ENCODE peak calls at places on chromosomes 5 and 9, in ten cellular contexts. A is GM03348; F is stimulated activated CD4-positive, alpha-beta T cell treated with anti-CD3 and anti-CD28 coated beads, TNF-alpha, amount 100 ng/mL, for 1 hour; S is posterior cingulate gyrus; N is brain microvascular endothelial cell; P is ovary; M is anterior cingulate cortex; E is GM12878; G is activated CD4-positive, CD25-positive, alpha-beta regulatory T cell; U is NT2/D1. R is an unnamed sample.

GRCh38 chr5:158531899-158532298 is 567.8 kb downstream of the EBF1 start:
- DNase-seq in U (no peak), P (no peak), M (no peak), A (no peak), F (no peak), N (no peak), E (no peak), S (no peak), G (no peak), R (no peak)

GRCh38 chr9:26260238-26260637 is 582.0 kb upstream of the TUSC1 start:
- DNase-seq in F (no peak), P (no peak), A (peak), S (no peak), U (no peak), E (no peak), G (no peak), N (peak), M (no peak), R (no peak)

GRCh38 chr9:138112791-138113600 is 235.4 kb downstream of the CACNA1B start:
- DNase-seq in U (no peak), A (no peak), E (no peak), N (no peak), G (no peak), M (no peak), P (no peak), F (no peak), S (no peak), R (no peak)

GRCh38 chr5:125412051-125412560 is 665.7 kb upstream of the ZNF608 start:
- DNase-seq in E (peak), M (peak), P (no peak), G (no peak), S (no peak), F (no peak), U (no peak), N (peak), A (no peak), R (no peak)

GRCh38 chr9:14190240-14190639 is 123.7 kb downstream of the NFIB start:
- DNase-seq in G (no peak), S (no peak), N (no peak), E (no peak), A (no peak), F (no peak), U (no peak), M (no peak), P (no peak), R (no peak)

GRCh38 chr5:108917596-108917995 is 169.9 kb downstream of the FER start:
- DNase-seq in E (no peak), A (no peak), M (no peak), P (no peak), U (no peak), N (peak), G (no peak), F (no peak), S (no peak), R (no peak)

GRCh38 chr5:148973455-148973854 is 89.4 kb downstream of the SH3TC2 start:
- DNase-seq in A (peak), P (no peak), N (no peak), M (no peak), G (no peak), F (no peak), E (no peak), U (no peak), S (no peak), R (no peak)

GRCh38 chr5:72460413-72460812 is 46.8 kb downstream of the ZNF366 start:
- DNase-seq in G (no peak), S (no peak), M (no peak), U (no peak), E (no peak), P (no peak), N (no peak), F (no peak), A (no peak), R (no peak)

GRCh38 chr5:134111741-134112647 is 2.5 kb upstream of the TCF7 start:
- DNase-seq in F (no peak), P (no peak), N (peak), A (peak), E (no peak), S (no peak), G (no peak), M (no peak), U (no peak), R (no peak)

GRCh38 chr5:72647806-72648205 is 140.6 kb upstream of the ZNF366 start:
- DNase-seq in S (no peak), U (no peak), N (no peak), P (no peak), G (no peak), F (no peak), M (no peak), A (no peak), E (no peak), R (no peak)

GRCh38 chr9:119802621-119803020 is 433.4 kb upstream of the BRINP1 start:
- DNase-seq in U (no peak), A (peak), P (no peak), S (peak), N (no peak), G (no peak), M (peak), F (no peak), E (no peak), R (no peak)

GRCh38 chr9:112176410-112177010 is 1.4 kb upstream of the SUSD1 start:
- DNase-seq in G (no peak), U (no peak), P (no peak), M (no peak), S (no peak), N (no peak), E (no peak), F (no peak), A (no peak), R (no peak)

GRCh38 chr5:144189800-144190429 is 19.2 kb downstream of the KCTD16 start:
- DNase-seq in S (no peak), M (no peak), P (no peak), N (peak), G (peak), E (peak), U (no peak), F (peak), A (no peak), R (no peak)

GRCh38 chr9:108883085-108883484 is 21.0 kb downstream of the ACTL7A start:
- DNase-seq in P (no peak), F (no peak), S (no peak), E (no peak), G (no peak), A (no peak), U (no peak), N (no peak), M (no peak), R (no peak)

GRCh38 chr5:32836176-32836575 is 125.1 kb downstream of the NPR3 start:
- DNase-seq in N (no peak), P (no peak), F (no peak), M (no peak), S (no peak), U (no peak), G (no peak), A (no peak), E (no peak), R (no peak)

GRCh38 chr9:89005323-89005722 is 14.1 kb downstream of the S1PR3 start:
- DNase-seq in S (no peak), A (no peak), U (no peak), G (no peak), F (no peak), P (no peak), M (no peak), E (no peak), N (no peak), R (no peak)

GRCh38 chr5:137016783-137017324 is 482.3 kb downstream of the SPOCK1 start:
- DNase-seq in S (no peak), A (no peak), U (no peak), M (no peak), E (no peak), F (no peak), N (no peak), P (no peak), G (no peak), R (no peak)

R was measured in GM06990.